ENCODE peak calls at places on chromosomes 2 and 18, in nine cellular contexts. U is esophagus muscularis mucosa; S is adipocyte; T is cardiac muscle cell; W is K562; X is CD8-positive, alpha-beta memory T cell; G is brain microvascular endothelial cell; E is Peyer's patch; F is heart left ventricle. N is an unnamed sample. For H3K36me3, the result is how much of the 10 kb centered on the place peaks cover.

GRCh38 chr2:226030369-226031077 is 631.0 kb downstream of the NYAP2 start:
- DNase-seq in T (peak), S (no peak), U (no peak), X (no peak), W (no peak), G (no peak), E (no peak), F (no peak), N (no peak)

GRCh38 chr2:216156822-216157221 is 47.7 kb downstream of the XRCC5 start:
- DNase-seq in F (no peak), G (no peak), E (no peak), S (no peak), X (no peak), W (no peak), T (no peak), U (no peak), N (no peak)

GRCh38 chr2:239149501-239149900 is 251.3 kb downstream of the HDAC4 start:
- DNase-seq in U (no peak), X (no peak), T (no peak), S (no peak), G (no peak), E (no peak), W (no peak), F (no peak), N (no peak)

GRCh38 chr2:101842471-101842870 is 145.0 kb downstream of the MAP4K4 start:
- DNase-seq in F (no peak), U (no peak), S (no peak), E (no peak), X (no peak), T (no peak), G (no peak), W (no peak), N (no peak)

GRCh38 chr2:161358838-161359237 is 50.6 kb downstream of the PSMD14 start:
- DNase-seq in G (peak), F (no peak), T (no peak), S (no peak), E (no peak), X (no peak), U (no peak), W (no peak), N (no peak)

GRCh38 chr2:137838255-137839092 is 125.8 kb upstream of the HNMT start:
- DNase-seq in U (no peak), W (peak), T (peak), F (no peak), E (no peak), S (peak), G (peak), X (no peak), N (no peak)

GRCh38 chr2:197209742-197210408 is 100.7 kb downstream of the ANKRD44 start:
- DNase-seq in T (no peak), X (peak), W (peak), U (peak), F (no peak), S (no peak), G (no peak), E (no peak), N (no peak)

GRCh38 chr2:100291152-100291970 is 30.9 kb downstream of the LONRF2 start:
- DNase-seq in U (no peak), S (peak), G (peak), F (no peak), E (peak), T (peak), W (peak), X (peak), N (peak)

GRCh38 chr18:13877133-13877532 is 38.2 kb downstream of the MC2R start:
- DNase-seq in U (no peak), W (no peak), F (no peak), E (no peak), X (no peak), T (no peak), G (no peak), S (no peak), N (no peak)

GRCh38 chr2:203061346-203061745 is 46.7 kb downstream of the NBEAL1 start:
- DNase-seq in U (no peak), W (no peak), F (no peak), E (no peak), X (no peak), G (peak), T (no peak), S (peak), N (no peak)

GRCh38 chr2:11647834-11648600 is 22.0 kb downstream of the NTSR2 start:
- DNase-seq in F (no peak), W (no peak), T (no peak), G (peak), E (no peak), X (no peak), S (peak), U (no peak), N (no peak)

GRCh38 chr18:40821596-40822243 is 1133.3 kb upstream of the PIK3C3 start:
- DNase-seq in F (no peak), S (no peak), T (no peak), W (no peak), X (no peak), G (no peak), U (no peak), E (no peak), N (no peak)

GRCh38 chr2:120596191-120596781 is 139.4 kb upstream of the GLI2 start:
- DNase-seq in E (no peak), S (no peak), F (no peak), T (no peak), W (no peak), U (no peak), G (no peak), X (no peak), N (no peak)

GRCh38 chr2:8627019-8627691 is 54.7 kb upstream of the ID2 start:
- DNase-seq in W (no peak), E (no peak), T (no peak), U (no peak), G (no peak), S (no peak), X (no peak), F (no peak), N (no peak)

GRCh38 chr2:17672583-17673317 is 80.9 kb downstream of the SMC6 start:
- DNase-seq in X (no peak), G (peak), E (no peak), F (no peak), S (peak), U (no peak), T (no peak), W (no peak), N (peak)

GRCh38 chr18:59428018-59428417 is 69.0 kb upstream of the LMAN1 start:
- DNase-seq in U (no peak), W (no peak), T (no peak), E (no peak), F (no peak), G (no peak), S (no peak), X (no peak), N (no peak)

GRCh38 chr2:113200736-113201490 is 27.1 kb downstream of the PSD4 start:
- DNase-seq in T (no peak), F (no peak), X (no peak), U (no peak), S (no peak), E (no peak), G (no peak), W (no peak), N (no peak)

GRCh38 chr2:109699646-109700045 is 85.5 kb downstream of the SOWAHC start:
- DNase-seq in E (no peak), S (no peak), F (no peak), U (no peak), W (no peak), G (peak), T (peak), X (no peak), N (no peak)

GRCh38 chr2:236963631-236964030 is 122.1 kb upstream of the COPS8 start:
- DNase-seq in E (no peak), T (no peak), G (no peak), S (no peak), F (no peak), X (no peak), W (no peak), U (no peak), N (no peak)

GRCh38 chr2:24842081-24843050 is 49.1 kb downstream of the CENPO start:
- DNase-seq in X (no peak), F (no peak), S (no peak), T (no peak), U (no peak), G (no peak), E (no peak), W (no peak), N (no peak)

GRCh38 chr2:45813003-45813601 is 161.6 kb downstream of the PRKCE start:
- DNase-seq in F (peak), W (no peak), U (no peak), G (no peak), T (no peak), X (no peak), E (no peak), S (peak), N (peak)

GRCh38 chr2:180227461-180227860 is 220.4 kb upstream of the CWC22 start:
- DNase-seq in T (no peak), U (no peak), F (no peak), G (no peak), X (no peak), W (no peak), S (peak), E (no peak), N (no peak)

GRCh38 chr18:23226930-23227728 is 91.8 kb downstream of the CABLES1 start:
- DNase-seq in G (peak), S (peak), F (peak), U (no peak), T (no peak), W (no peak), E (no peak), X (no peak), N (peak)

GRCh38 chr18:58788470-58788869 is 76.2 kb upstream of the ZNF532 start:
- DNase-seq in E (no peak), U (no peak), X (no peak), G (no peak), W (no peak), T (no peak), F (no peak), S (no peak), N (no peak)

GRCh38 chr18:46034230-46034629 is 37.8 kb downstream of the PSTPIP2 start:
- DNase-seq in G (peak), S (no peak), W (no peak), X (no peak), F (no peak), T (no peak), E (no peak), U (no peak), N (no peak)

GRCh38 chr2:229221641-229222040 is 49.4 kb downstream of the PID1 start:
- DNase-seq in F (no peak), X (no peak), E (no peak), U (no peak), S (no peak), W (no peak), T (no peak), G (no peak), N (no peak)

GRCh38 chr2:45257820-45258219 is 248.6 kb upstream of the SIX2 start:
- DNase-seq in E (no peak), X (no peak), U (peak), T (no peak), W (no peak), F (no peak), S (no peak), G (no peak), N (no peak)

GRCh38 chr2:106104332-106105062 is 89.6 kb downstream of the UXS1 start:
- DNase-seq in W (peak), S (peak), X (peak), T (peak), E (peak), G (peak), F (peak), U (peak), N (no peak)

GRCh38 chr2:127740665-127741287 is 39.5 kb downstream of the SFT2D3 start:
- DNase-seq in S (no peak), T (no peak), F (no peak), E (no peak), U (no peak), X (no peak), W (no peak), G (no peak), N (no peak)

GRCh38 chr2:189783451-189783926 is 650 bp downstream of the ORMDL1 start:
- DNase-seq in S (peak), E (no peak), U (no peak), T (peak), X (no peak), F (no peak), W (no peak), G (no peak), N (no peak)

GRCh38 chr2:189782221-189782671 is 1.9 kb downstream of the ORMDL1 start:
- DNase-seq in T (no peak), F (no peak), E (no peak), U (no peak), W (no peak), G (no peak), X (no peak), S (peak), N (no peak)

GRCh38 chr2:189783927-189784867 is at the start of the genes ORMDL1 and PMS1:
- DNase-seq in S (peak), G (peak), E (peak), F (peak), X (peak), W (peak), U (peak), T (peak), N (peak)
- H3K36me3 ChIP-seq in S (under half), G (under half), E (under half), F (under half), X (under half), W (half or more), U (under half), T (under half), N (under half)

DNA sequence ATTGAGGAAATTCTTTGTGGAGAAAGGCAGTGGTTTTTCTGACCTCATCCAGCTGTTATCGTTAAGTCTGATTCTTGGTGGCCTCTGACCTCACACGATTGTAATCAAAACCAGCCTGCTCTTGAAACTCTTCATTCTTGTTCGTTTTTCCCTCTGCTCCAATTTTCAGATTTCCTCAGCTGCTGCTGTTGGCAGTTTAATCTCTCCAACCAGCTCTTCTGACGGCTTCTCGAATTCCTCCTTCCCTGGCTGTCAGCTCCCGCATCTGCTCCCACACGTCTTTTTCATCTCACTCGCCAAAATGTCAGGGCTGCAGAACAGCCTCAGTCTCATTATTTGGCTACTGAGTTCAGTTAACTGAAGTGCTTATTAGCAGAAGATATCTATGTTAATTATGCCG is 136.1 kb downstream of the DCDC2C start:
- DNase-seq in E (no peak), T (peak), G (no peak), W (no peak), F (no peak), S (no peak), U (no peak), X (no peak), N (no peak)
- H3K4me3 ChIP-seq in E (no peak), T (no peak), G (no peak), W (no peak), F (no peak), S (peak), U (no peak), X (no peak), N (no peak)

GRCh38 chr2:196160966-196161365 is 10.4 kb downstream of the STK17B start:
- DNase-seq in F (no peak), X (no peak), T (no peak), E (no peak), G (no peak), S (no peak), U (no peak), W (no peak), N (no peak)

GRCh38 chr2:196159223-196159892 is 12.0 kb downstream of the STK17B start:
- DNase-seq in X (no peak), T (no peak), U (no peak), G (no peak), W (no peak), E (no peak), F (no peak), S (no peak), N (no peak)

GRCh38 chr2:196160101-196160500 is 11.3 kb downstream of the STK17B start:
- DNase-seq in E (peak), T (no peak), S (peak), W (peak), X (peak), U (no peak), F (peak), G (peak), N (peak)

GRCh38 chr2:196153480-196153879 is 17.9 kb downstream of the STK17B start:
- DNase-seq in F (no peak), W (peak), E (no peak), G (no peak), X (no peak), U (no peak), S (no peak), T (no peak), N (no peak)

DNA sequence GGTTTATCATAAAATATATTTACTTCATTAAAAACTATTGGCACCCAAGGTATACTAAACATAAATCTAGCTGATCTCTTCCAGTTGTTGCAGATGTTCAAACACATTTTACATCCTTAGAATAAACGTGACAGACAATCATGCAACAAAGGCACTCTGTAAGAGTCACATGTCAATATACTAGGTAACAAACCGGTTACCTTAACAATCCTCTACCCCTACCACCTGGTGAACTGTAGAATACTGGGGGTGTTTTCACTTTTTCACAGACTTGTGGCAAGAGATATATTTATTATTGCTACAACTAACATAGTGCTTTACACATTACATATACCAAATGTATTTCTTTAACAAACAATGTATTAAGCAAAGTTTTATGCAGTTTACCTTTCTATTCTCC is 15.8 kb downstream of the STK17B start:
- DNase-seq in U (no peak), F (no peak), X (no peak), G (no peak), T (no peak), W (no peak), S (no peak), E (no peak), N (no peak)
- H3K36me3 ChIP-seq in U (under half), F (under half), X (under half), G (under half), T (under half), W (under half), S (half or more), E (under half), N (under half)

GRCh38 chr2:9949992-9950520 is 1.4 kb upstream of the GRHL1 start:
- DNase-seq in F (no peak), U (peak), T (no peak), S (no peak), W (no peak), E (no peak), X (no peak), G (no peak), N (no peak)
- H3K4me3 ChIP-seq in F (no peak), U (no peak), T (no peak), S (no peak), W (no peak), E (no peak), X (peak), G (no peak), N (no peak)

GRCh38 chr2:231521-232185 is 32.2 kb downstream of the SH3YL1 start:
- DNase-seq in T (no peak), U (no peak), G (no peak), F (no peak), S (peak), X (no peak), W (no peak), E (no peak), N (no peak)
- H3K36me3 ChIP-seq in T (under half), U (under half), G (under half), F (under half), S (under half), X (under half), W (under half), E (under half), N (under half)

N was measured in BJ.